ENCODE peak calls at places on chromosomes 2 and 18, in nine cellular contexts. L is WERI-Rb-1; I is neural progenitor cell; J is fibroblast of lung; S is OCI-LY7; R is cardiac muscle cell; P is CD8-positive, alpha-beta memory T cell; X is MG63; B is heart left ventricle. C is an unnamed sample.

GRCh38 chr18:5618037-5618688 is 74.4 kb upstream of the EPB41L3 start:
- DNase-seq in P (no peak), X (no peak), B (no peak), I (no peak), S (no peak), L (no peak), J (no peak), R (no peak), C (no peak)

GRCh38 chr2:32946314-32947075 is at the start of gene LTBP1:
- DNase-seq in P (peak; percentile 46), L (peak; percentile 82), B (peak; percentile 85), R (peak; percentile 90), X (peak; percentile 80), I (peak; percentile 84), J (peak; percentile 81), S (peak; percentile 93), C (peak; percentile 62)

GRCh38 chr2:26459991-26460612 is 17.8 kb downstream of the OTOF start:
- DNase-seq in S (no peak), I (no peak), X (no peak), J (no peak), R (no peak), B (no peak), P (no peak), L (peak; percentile 6), C (no peak)

GRCh38 chr18:63233334-63233733 is 86.2 kb downstream of the BCL2 start:
- DNase-seq in S (no peak), B (no peak), L (no peak), X (no peak), P (no peak), R (no peak), J (no peak), I (no peak), C (no peak)

GRCh38 chr2:134575888-134576287 is 142.9 kb downstream of the TMEM163 start:
- DNase-seq in S (no peak), P (no peak), L (no peak), X (no peak), R (no peak), B (no peak), I (no peak), J (no peak), C (no peak)

GRCh38 chr18:69946608-69947155 is 991 bp downstream of the CD226 start:
- DNase-seq in J (no peak), I (no peak), P (no peak), B (no peak), S (no peak), R (no peak), L (no peak), X (no peak), C (no peak)

GRCh38 chr2:188576657-188577056 is 285.0 kb downstream of the GULP1 start:
- DNase-seq in L (no peak), I (no peak), X (no peak), S (no peak), J (peak; percentile 32), B (no peak), R (no peak), P (no peak), C (no peak)

GRCh38 chr2:195563857-195564512 is 93.0 kb upstream of the SLC39A10 start:
- DNase-seq in I (no peak), S (no peak), L (no peak), X (no peak), J (peak; percentile 89), P (no peak), B (no peak), R (no peak), C (no peak)

GRCh38 chr2:117378653-117379052 is 435.8 kb upstream of the DDX18 start:
- DNase-seq in B (no peak), P (no peak), L (no peak), X (no peak), R (no peak), I (no peak), J (no peak), S (no peak), C (no peak)

GRCh38 chr2:23828986-23829385 is 97.9 kb downstream of the ATAD2B start:
- DNase-seq in I (no peak), R (no peak), X (no peak), P (no peak), L (no peak), B (no peak), J (peak; percentile 20), S (no peak), C (no peak)

GRCh38 chr2:17593841-17594482 is 53.5 kb downstream of the VSNL1 start:
- DNase-seq in J (peak; percentile 36), B (no peak), L (no peak), S (no peak), X (no peak), P (no peak), R (no peak), I (no peak), C (no peak)

GRCh38 chr2:229342376-229342775 is 71.3 kb upstream of the PID1 start:
- DNase-seq in S (peak; percentile 1), I (peak; percentile 62), J (peak; percentile 35), X (peak; percentile 47), P (no peak), B (peak; percentile 21), R (peak; percentile 35), L (peak; percentile 30), C (peak; percentile 66)

GRCh38 chr2:1590611-1591460 is 153.5 kb downstream of the PXDN start:
- DNase-seq in X (peak; percentile 77), L (peak; percentile 9), R (no peak), J (no peak), B (no peak), P (no peak), S (no peak), I (peak; percentile 42), C (no peak)

GRCh38 chr2:26068602-26069298 is 34.9 kb downstream of the RAB10 start:
- DNase-seq in S (peak; percentile 45), J (peak; percentile 82), I (no peak), L (peak; percentile 34), X (peak; percentile 41), P (peak; percentile 35), B (no peak), R (no peak), C (no peak)

GRCh38 chr2:240339411-240340360 is 95.8 kb upstream of the GPC1 start:
- DNase-seq in B (no peak), S (no peak), R (no peak), X (no peak), J (no peak), L (no peak), I (no peak), P (no peak), C (no peak)

GRCh38 chr2:113211226-113212105 is 37.7 kb downstream of the PSD4 start:
- DNase-seq in R (no peak), P (no peak), J (peak; percentile 88), L (no peak), B (no peak), S (no peak), I (no peak), X (peak; percentile 82), C (no peak)

DNA sequence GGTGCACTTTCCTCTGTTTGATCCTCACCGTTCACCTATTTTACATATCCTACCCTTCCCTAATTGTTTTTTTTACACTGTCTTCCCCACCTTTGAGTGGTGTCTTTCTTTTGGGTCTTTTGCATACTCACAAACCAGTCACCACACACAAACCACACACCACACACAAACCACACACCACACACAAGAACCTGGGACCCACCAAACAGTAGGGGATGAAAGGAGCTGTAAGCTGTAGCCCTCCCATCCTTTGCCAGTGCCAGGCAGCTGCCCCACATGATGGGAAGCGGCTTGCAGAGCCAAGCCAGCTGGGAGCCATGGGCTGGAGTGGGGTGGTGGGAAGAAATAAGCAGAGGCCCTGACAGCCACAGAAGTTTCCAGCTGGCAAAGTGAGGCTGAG is 38.9 kb upstream of the MSH6 start:
- DNase-seq in S (no peak), X (no peak), P (no peak), B (no peak), J (no peak), R (no peak), L (no peak), I (no peak), C (no peak)
- H3K36me3 ChIP-seq in S (peaks cover 96% of the 10 kb centered on the region), X (no peaks in the 10 kb centered on the region), P (no peaks in the 10 kb centered on the region), B (no peaks in the 10 kb centered on the region), J (no peaks in the 10 kb centered on the region), R (no peaks in the 10 kb centered on the region), L (no peaks in the 10 kb centered on the region), I (no peaks in the 10 kb centered on the region), C (no peaks in the 10 kb centered on the region)

DNA sequence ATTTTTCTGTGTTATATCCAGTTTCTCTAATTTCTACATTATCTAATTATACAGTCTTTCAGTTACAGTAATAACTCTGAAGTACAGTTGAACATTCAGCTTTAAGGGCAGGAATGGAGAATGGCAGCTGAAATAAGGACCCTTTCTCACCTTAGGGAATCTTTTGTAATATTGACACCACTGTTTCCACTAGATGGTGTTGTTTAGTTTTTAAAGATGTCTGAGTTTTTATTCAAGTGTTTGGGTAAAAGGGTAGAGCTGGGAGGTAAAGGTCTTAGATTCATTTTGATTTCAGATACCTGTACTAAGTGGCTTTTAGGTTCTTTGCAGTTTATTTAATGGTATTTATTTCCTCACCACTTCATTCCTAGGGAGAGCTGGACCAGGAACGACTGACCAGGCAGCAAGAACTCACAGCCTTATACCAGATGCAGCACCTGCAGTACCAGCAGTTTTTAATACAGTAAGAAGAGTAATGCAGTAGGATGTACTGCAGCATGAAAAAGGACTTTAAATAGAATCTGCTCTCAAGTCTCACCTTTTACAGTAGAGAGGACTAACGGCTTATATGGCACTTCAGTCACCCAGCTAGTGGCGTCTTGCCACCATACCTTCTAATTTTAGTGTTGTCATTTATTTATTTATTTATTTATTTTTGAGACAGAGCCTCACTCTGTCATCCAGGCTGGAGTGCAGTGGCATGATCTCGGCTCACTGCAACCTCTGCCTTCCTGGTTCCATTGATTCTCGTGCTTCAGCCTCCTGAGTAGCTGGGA is 33.2 kb upstream of the KCNJ13 start:
- DNase-seq in P (no peak), B (peak; percentile 40), I (no peak), X (no peak), J (no peak), S (peak; percentile 31), L (no peak), R (no peak), C (no peak)
- H3K36me3 ChIP-seq in P (peaks cover 33% of the 10 kb centered on the region), B (peaks cover 51% of the 10 kb centered on the region), I (peaks cover 41% of the 10 kb centered on the region), X (peaks cover 69% of the 10 kb centered on the region), J (peaks cover 13% of the 10 kb centered on the region), S (peaks cover 78% of the 10 kb centered on the region), L (peaks cover 49% of the 10 kb centered on the region), R (peaks cover 58% of the 10 kb centered on the region), C (peaks cover 18% of the 10 kb centered on the region)

GRCh38 chr2:69395866-69396265 is 8.8 kb upstream of the GFPT1 start:
- DNase-seq in R (no peak), L (no peak), I (no peak), B (no peak), J (no peak), S (no peak), X (no peak), P (no peak), C (no peak)

GRCh38 chr2:69393963-69394362 is 6.9 kb upstream of the GFPT1 start:
- DNase-seq in S (no peak), I (no peak), L (no peak), P (no peak), J (no peak), R (no peak), B (no peak), X (no peak), C (no peak)

GRCh38 chr2:69400121-69400520 is 13.1 kb upstream of the GFPT1 start:
- DNase-seq in S (no peak), R (no peak), X (no peak), J (no peak), P (no peak), I (no peak), B (no peak), L (no peak), C (no peak)

GRCh38 chr2:69397234-69397633 is 10.2 kb upstream of the GFPT1 start:
- DNase-seq in S (no peak), L (no peak), R (no peak), P (no peak), B (no peak), X (no peak), J (no peak), I (no peak), C (no peak)
- H3K36me3 ChIP-seq in S (peaks cover 25% of the 10 kb centered on the region), L (peaks cover 41% of the 10 kb centered on the region), R (peaks cover 35% of the 10 kb centered on the region), P (peaks cover 5% of the 10 kb centered on the region), B (peaks cover 50% of the 10 kb centered on the region), X (peaks cover 15% of the 10 kb centered on the region), J (no peaks in the 10 kb centered on the region), I (no peaks in the 10 kb centered on the region), C (peaks cover 9% of the 10 kb centered on the region)

GRCh38 chr18:24111936-24112335 is 26.9 kb upstream of the CABYR start:
- DNase-seq in X (no peak), L (peak; percentile 80), R (no peak), B (no peak), J (no peak), S (no peak), P (no peak), I (no peak), C (no peak)
- H3K36me3 ChIP-seq in X (no peaks in the 10 kb centered on the region), L (no peaks in the 10 kb centered on the region), R (no peaks in the 10 kb centered on the region), B (no peaks in the 10 kb centered on the region), J (no peaks in the 10 kb centered on the region), S (peaks cover 10% of the 10 kb centered on the region), P (peaks cover 38% of the 10 kb centered on the region), I (no peaks in the 10 kb centered on the region), C (no peaks in the 10 kb centered on the region)

C was measured in thyroid gland.